ENCODE peak calls at places on chromosomes 2 and 18, in six cellular contexts. One of them, this sample, is unnamed.

GRCh38 chr2:74959106-74959751 is 786 bp downstream of the POLE4 start:
- DNase-seq in GM12878: no peak
- DNase-seq in A549: no peak
- DNase-seq in IMR-90: no peak
- DNase-seq in K562: no peak
- DNase-seq in HepG2: no peak
- DNase-seq in this sample: no peak

GRCh38 chr2:241900251-241901017 is 30.9 kb downstream of the RTP5 start:
- DNase-seq in GM12878: no peak
- DNase-seq in A549: no peak
- DNase-seq in IMR-90: no peak
- DNase-seq in K562: no peak
- DNase-seq in HepG2: no peak
- DNase-seq in this sample: no peak

GRCh38 chr2:189096769-189097447 is 82.7 kb downstream of the COL5A2 start:
- DNase-seq in GM12878: no peak
- DNase-seq in A549: peak; percentile 7
- DNase-seq in IMR-90: peak; percentile 95
- DNase-seq in K562: no peak
- DNase-seq in HepG2: peak; percentile 47
- DNase-seq in this sample: no peak

GRCh38 chr18:48137354-48138208 is 207.1 kb upstream of the SMAD2 start:
- DNase-seq in GM12878: no peak
- DNase-seq in A549: no peak
- DNase-seq in IMR-90: no peak
- DNase-seq in K562: no peak
- DNase-seq in HepG2: no peak
- DNase-seq in this sample: no peak

GRCh38 chr2:207334631-207335371 is 169.1 kb upstream of the KLF7 start:
- DNase-seq in GM12878: no peak
- DNase-seq in A549: peak; percentile 72
- DNase-seq in IMR-90: peak; percentile 100
- DNase-seq in K562: no peak
- DNase-seq in HepG2: no peak
- DNase-seq in this sample: no peak

GRCh38 chr2:158914731-158915130 is 53.7 kb upstream of the TANC1 start:
- DNase-seq in GM12878: no peak
- DNase-seq in A549: no peak
- DNase-seq in IMR-90: no peak
- DNase-seq in K562: no peak
- DNase-seq in HepG2: no peak
- DNase-seq in this sample: no peak

GRCh38 chr2:141384676-141385075 is 746.1 kb downstream of the LRP1B start:
- DNase-seq in GM12878: no peak
- DNase-seq in A549: no peak
- DNase-seq in IMR-90: peak; percentile 57
- DNase-seq in K562: no peak
- DNase-seq in HepG2: no peak
- DNase-seq in this sample: no peak

GRCh38 chr2:200966770-200967169 is 3.3 kb upstream of the ORC2 start:
- DNase-seq in GM12878: peak; percentile 31
- DNase-seq in A549: peak; percentile 13
- DNase-seq in IMR-90: peak; percentile 83
- DNase-seq in K562: peak; percentile 32
- DNase-seq in HepG2: no peak
- DNase-seq in this sample: peak; percentile 54

GRCh38 chr2:113157108-113157896 is 16.5 kb upstream of the PSD4 start:
- DNase-seq in GM12878: no peak
- DNase-seq in A549: no peak
- DNase-seq in IMR-90: no peak
- DNase-seq in K562: peak; percentile 72
- DNase-seq in HepG2: no peak
- DNase-seq in this sample: peak; percentile 59

DNA sequence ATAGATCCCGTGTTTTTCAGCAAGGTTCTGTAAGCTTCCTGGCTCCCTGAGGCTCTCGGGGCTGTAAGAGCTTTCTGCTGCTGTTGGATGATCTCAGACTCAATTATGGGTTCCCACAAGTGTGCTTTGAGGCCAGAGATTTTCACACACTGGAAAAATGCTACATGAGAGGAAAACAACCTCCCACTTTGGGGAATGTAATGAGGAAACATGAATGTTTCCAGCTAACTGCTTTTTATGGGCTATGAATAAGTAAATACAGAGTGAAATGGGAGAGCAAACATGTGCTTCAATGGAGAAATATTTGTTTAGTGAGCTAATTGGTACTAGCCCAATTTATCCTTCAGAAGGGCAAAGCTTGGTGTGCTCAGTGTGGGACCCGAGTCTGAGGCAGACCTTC is 249.0 kb downstream of the RDH14 start:
- DNase-seq in GM12878: no peak
- DNase-seq in A549: no peak
- DNase-seq in IMR-90: peak; percentile 64
- DNase-seq in K562: no peak
- DNase-seq in HepG2: peak; percentile 10
- DNase-seq in this sample: no peak
- TF ChIP-seq BHLHE40 in GM12878: no peak
- TF ChIP-seq BHLHE40 in A549: no peak
- TF ChIP-seq BHLHE40 in IMR-90: no peak
- TF ChIP-seq BHLHE40 in K562: no peak
- TF ChIP-seq BHLHE40 in HepG2: no peak
- TF ChIP-seq BHLHE40 in this sample: no peak

GRCh38 chr2:29376541-29376940 is 261.3 kb downstream of the CLIP4 start:
- DNase-seq in GM12878: no peak
- DNase-seq in A549: no peak
- DNase-seq in IMR-90: no peak
- DNase-seq in K562: no peak
- DNase-seq in HepG2: no peak
- DNase-seq in this sample: no peak
- TF ChIP-seq BHLHE40 in GM12878: no peak
- TF ChIP-seq BHLHE40 in A549: no peak
- TF ChIP-seq BHLHE40 in IMR-90: no peak
- TF ChIP-seq BHLHE40 in K562: no peak
- TF ChIP-seq BHLHE40 in HepG2: no peak
- TF ChIP-seq BHLHE40 in this sample: no peak

GRCh38 chr18:79599503-79599931 is 80.1 kb upstream of the CTDP1 start:
- DNase-seq in GM12878: no peak
- DNase-seq in A549: peak; percentile 16
- DNase-seq in IMR-90: peak; percentile 71
- DNase-seq in K562: no peak
- DNase-seq in HepG2: no peak
- DNase-seq in this sample: no peak
- TF ChIP-seq BHLHE40 in GM12878: no peak
- TF ChIP-seq BHLHE40 in A549: no peak
- TF ChIP-seq BHLHE40 in IMR-90: no peak
- TF ChIP-seq BHLHE40 in K562: no peak
- TF ChIP-seq BHLHE40 in HepG2: no peak
- TF ChIP-seq BHLHE40 in this sample: no peak

GRCh38 chr2:204027105-204027504 is 90.5 kb downstream of the ICOS start:
- DNase-seq in GM12878: no peak
- DNase-seq in A549: no peak
- DNase-seq in IMR-90: peak; percentile 13
- DNase-seq in K562: no peak
- DNase-seq in HepG2: no peak
- DNase-seq in this sample: no peak

GRCh38 chr2:204026294-204026693 is 89.7 kb downstream of the ICOS start:
- DNase-seq in GM12878: no peak
- DNase-seq in A549: no peak
- DNase-seq in IMR-90: no peak
- DNase-seq in K562: no peak
- DNase-seq in HepG2: no peak
- DNase-seq in this sample: no peak

GRCh38 chr2:204023088-204023487 is 86.5 kb downstream of the ICOS start:
- DNase-seq in GM12878: no peak
- DNase-seq in A549: no peak
- DNase-seq in IMR-90: no peak
- DNase-seq in K562: no peak
- DNase-seq in HepG2: no peak
- DNase-seq in this sample: no peak

GRCh38 chr2:204024503-204024902 is 87.9 kb downstream of the ICOS start:
- DNase-seq in GM12878: no peak
- DNase-seq in A549: peak; percentile 10
- DNase-seq in IMR-90: peak; percentile 20
- DNase-seq in K562: no peak
- DNase-seq in HepG2: peak; percentile 33
- DNase-seq in this sample: peak; percentile 50

DNA sequence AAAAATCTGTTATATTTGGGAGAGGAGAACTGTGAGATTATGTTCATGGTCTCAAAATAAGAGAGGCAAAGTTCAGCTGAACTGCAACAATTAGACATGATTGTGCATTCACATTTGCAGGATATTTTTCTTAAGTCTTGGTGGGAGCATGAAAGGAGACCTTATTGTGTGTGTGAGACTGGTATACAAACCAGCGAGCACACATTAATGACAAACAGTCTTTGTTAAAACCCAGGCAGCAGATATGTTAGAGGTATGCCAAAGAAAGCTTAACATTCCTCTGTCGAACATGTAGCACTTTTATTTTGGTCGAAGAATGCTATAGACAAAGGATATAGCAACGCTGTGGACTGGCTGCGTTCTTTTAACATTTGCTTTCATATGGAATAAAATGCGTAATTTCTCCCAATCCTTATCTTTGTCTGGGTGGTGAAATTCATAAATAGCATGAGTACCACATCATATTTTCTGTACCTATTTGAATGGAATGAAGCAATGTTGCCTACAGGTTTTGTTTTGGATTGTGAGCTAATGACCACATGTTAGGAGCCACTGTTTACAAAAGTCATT is 88.4 kb downstream of the ICOS start:
- DNase-seq in GM12878: no peak
- DNase-seq in A549: no peak
- DNase-seq in IMR-90: no peak
- DNase-seq in K562: no peak
- DNase-seq in HepG2: no peak
- DNase-seq in this sample: no peak
- TF ChIP-seq BHLHE40 in GM12878: no peak
- TF ChIP-seq BHLHE40 in A549: no peak
- TF ChIP-seq BHLHE40 in IMR-90: no peak
- TF ChIP-seq BHLHE40 in K562: no peak
- TF ChIP-seq BHLHE40 in HepG2: no peak
- TF ChIP-seq BHLHE40 in this sample: no peak

DNA sequence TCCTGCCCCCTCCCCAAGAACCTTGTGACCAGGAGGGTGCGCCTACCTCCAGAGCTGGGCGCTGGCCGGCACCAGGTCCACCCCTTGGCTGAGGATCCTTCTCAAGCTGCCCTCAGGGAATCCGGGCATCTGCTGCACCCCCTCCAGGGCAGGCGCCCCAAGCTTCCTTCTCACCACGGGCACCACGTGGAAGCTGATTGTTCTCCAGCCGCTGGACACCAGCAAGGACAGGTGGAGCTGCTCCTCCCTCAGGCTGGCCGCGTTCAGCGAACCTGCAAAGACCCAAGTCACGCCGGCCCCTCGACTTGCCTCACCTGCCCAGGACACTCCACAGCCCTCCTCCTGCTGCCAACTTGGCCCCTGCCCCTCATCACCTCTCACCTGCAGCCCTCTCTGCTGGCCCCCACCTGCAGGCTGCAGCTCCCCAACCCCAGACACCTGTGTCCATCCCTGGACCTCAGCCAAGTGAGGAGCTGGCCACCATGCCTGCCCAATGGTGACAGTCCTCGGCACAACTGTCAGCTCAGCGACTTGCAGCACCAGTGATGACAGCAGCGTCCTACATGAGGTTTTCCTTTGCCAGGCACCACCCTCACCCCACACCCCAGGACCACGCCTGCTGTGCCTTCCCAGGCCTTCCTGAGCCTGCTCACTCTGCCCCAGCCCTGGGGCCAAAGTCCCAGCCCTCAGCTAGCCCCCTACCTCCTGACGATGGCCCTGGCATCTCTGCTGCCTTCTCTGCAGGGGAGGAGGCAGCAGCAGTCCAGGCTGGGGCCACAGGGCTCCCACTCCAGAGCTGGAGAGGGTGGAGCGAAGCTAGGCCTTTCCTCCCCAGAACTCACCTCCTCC is 4.2 kb downstream of the MAB21L4 start:
- DNase-seq in GM12878: no peak
- DNase-seq in A549: no peak
- DNase-seq in IMR-90: no peak
- DNase-seq in K562: no peak
- DNase-seq in HepG2: no peak
- DNase-seq in this sample: no peak
- TF ChIP-seq BHLHE40 in GM12878: no peak
- TF ChIP-seq BHLHE40 in A549: no peak
- TF ChIP-seq BHLHE40 in IMR-90: no peak
- TF ChIP-seq BHLHE40 in K562: no peak
- TF ChIP-seq BHLHE40 in HepG2: no peak
- TF ChIP-seq BHLHE40 in this sample: no peak

GRCh38 chr2:19736191-19736831 is 165.5 kb downstream of the TTC32 start:
- DNase-seq in GM12878: no peak
- DNase-seq in A549: no peak
- DNase-seq in IMR-90: peak; percentile 68
- DNase-seq in K562: no peak
- DNase-seq in HepG2: no peak
- DNase-seq in this sample: no peak

GRCh38 chr2:19733390-19733789 is 168.4 kb downstream of the TTC32 start:
- DNase-seq in GM12878: no peak
- DNase-seq in A549: no peak
- DNase-seq in IMR-90: no peak
- DNase-seq in K562: no peak
- DNase-seq in HepG2: no peak
- DNase-seq in this sample: no peak

GRCh38 chr2:19732255-19732654 is 169.5 kb downstream of the TTC32 start:
- DNase-seq in GM12878: no peak
- DNase-seq in A549: no peak
- DNase-seq in IMR-90: peak; percentile 55
- DNase-seq in K562: no peak
- DNase-seq in HepG2: no peak
- DNase-seq in this sample: no peak

GRCh38 chr2:19731515-19731914 is 170.3 kb downstream of the TTC32 start:
- DNase-seq in GM12878: no peak
- DNase-seq in A549: no peak
- DNase-seq in IMR-90: no peak
- DNase-seq in K562: no peak
- DNase-seq in HepG2: no peak
- DNase-seq in this sample: no peak

DNA sequence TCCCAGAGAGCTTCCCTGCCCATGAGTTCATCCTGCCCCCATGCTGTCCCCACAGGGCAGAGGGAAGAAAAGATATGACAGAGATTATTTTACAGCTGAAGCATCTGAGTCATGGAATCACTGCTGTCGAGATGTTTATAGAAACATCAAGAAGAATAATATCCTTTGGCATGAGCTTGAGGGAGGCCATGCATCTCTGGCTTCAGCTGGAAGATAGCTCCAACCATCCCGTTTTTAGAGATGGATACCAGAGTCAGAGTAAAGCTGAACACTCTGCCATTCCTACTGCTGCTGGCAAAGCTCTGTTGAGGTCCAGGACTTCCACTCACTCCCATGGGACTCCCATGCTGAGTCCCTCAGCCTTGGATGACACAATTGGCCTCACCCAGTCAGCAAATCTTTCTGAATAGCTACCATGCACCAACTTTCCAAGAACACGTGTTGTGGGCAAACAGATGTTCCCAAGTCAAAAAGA is 167.8 kb downstream of the TTC32 start:
- DNase-seq in GM12878: no peak
- DNase-seq in A549: no peak
- DNase-seq in IMR-90: peak; percentile 87
- DNase-seq in K562: no peak
- DNase-seq in HepG2: no peak
- DNase-seq in this sample: no peak
- TF ChIP-seq BHLHE40 in GM12878: no peak
- TF ChIP-seq BHLHE40 in A549: no peak
- TF ChIP-seq BHLHE40 in IMR-90: no peak
- TF ChIP-seq BHLHE40 in K562: no peak
- TF ChIP-seq BHLHE40 in HepG2: no peak
- TF ChIP-seq BHLHE40 in this sample: no peak

This sample was measured in HEK293T.